ENCODE peak calls at places on chromosomes 1 and 21, in eight cellular contexts. One of them, this sample, is unnamed. For H3K4me1, the result is how much of the 10 kb centered on the place peaks cover.

GRCh38 chr1:218468707-218469106 is 123.6 kb downstream of the TGFB2 start:
- DNase-seq in endodermal cell: no peak
- DNase-seq in NT2/D1: no peak
- DNase-seq in H9: no peak
- DNase-seq in IMR-90: no peak
- DNase-seq in keratinocyte: no peak
- DNase-seq in astrocyte: no peak
- DNase-seq in colonic mucosa: no peak
- DNase-seq in this sample: no peak

GRCh38 chr1:35505911-35506798 is 51.0 kb downstream of the KIAA0319L start:
- DNase-seq in colonic mucosa: no peak
- DNase-seq in keratinocyte: no peak
- DNase-seq in IMR-90: peak
- DNase-seq in endodermal cell: no peak
- DNase-seq in H9: no peak
- DNase-seq in NT2/D1: no peak
- DNase-seq in astrocyte: peak
- DNase-seq in this sample: peak

GRCh38 chr1:244837597-244838258 is 2.3 kb downstream of the COX20 start:
- DNase-seq in IMR-90: no peak
- DNase-seq in colonic mucosa: no peak
- DNase-seq in astrocyte: no peak
- DNase-seq in H9: no peak
- DNase-seq in NT2/D1: no peak
- DNase-seq in keratinocyte: no peak
- DNase-seq in endodermal cell: no peak
- DNase-seq in this sample: no peak

GRCh38 chr1:165476776-165477175 is 31.9 kb upstream of the RXRG start:
- DNase-seq in endodermal cell: no peak
- DNase-seq in IMR-90: no peak
- DNase-seq in keratinocyte: no peak
- DNase-seq in astrocyte: no peak
- DNase-seq in colonic mucosa: no peak
- DNase-seq in NT2/D1: no peak
- DNase-seq in H9: no peak
- DNase-seq in this sample: no peak

GRCh38 chr1:1293258-1293617 is 13.0 kb downstream of the SCNN1D start:
- DNase-seq in astrocyte: no peak
- DNase-seq in endodermal cell: no peak
- DNase-seq in colonic mucosa: no peak
- DNase-seq in H9: no peak
- DNase-seq in keratinocyte: no peak
- DNase-seq in NT2/D1: no peak
- DNase-seq in IMR-90: no peak
- DNase-seq in this sample: no peak

GRCh38 chr1:5597991-5598823 is 394.0 kb downstream of the NPHP4 start:
- DNase-seq in NT2/D1: no peak
- DNase-seq in keratinocyte: no peak
- DNase-seq in astrocyte: no peak
- DNase-seq in IMR-90: no peak
- DNase-seq in H9: peak
- DNase-seq in colonic mucosa: peak
- DNase-seq in endodermal cell: peak
- DNase-seq in this sample: no peak

GRCh38 chr1:234584926-234585325 is 25.1 kb downstream of the IRF2BP2 start:
- DNase-seq in H9: no peak
- DNase-seq in colonic mucosa: no peak
- DNase-seq in IMR-90: no peak
- DNase-seq in endodermal cell: no peak
- DNase-seq in NT2/D1: no peak
- DNase-seq in keratinocyte: no peak
- DNase-seq in astrocyte: peak
- DNase-seq in this sample: no peak

GRCh38 chr1:38284953-38285352 is 238.4 kb upstream of the POU3F1 start:
- DNase-seq in astrocyte: no peak
- DNase-seq in NT2/D1: no peak
- DNase-seq in colonic mucosa: no peak
- DNase-seq in keratinocyte: no peak
- DNase-seq in endodermal cell: peak
- DNase-seq in IMR-90: no peak
- DNase-seq in H9: no peak
- DNase-seq in this sample: no peak

GRCh38 chr1:53763911-53764310 is 24.9 kb upstream of the GLIS1 start:
- DNase-seq in IMR-90: no peak
- DNase-seq in astrocyte: no peak
- DNase-seq in colonic mucosa: no peak
- DNase-seq in endodermal cell: no peak
- DNase-seq in keratinocyte: no peak
- DNase-seq in H9: no peak
- DNase-seq in NT2/D1: no peak
- DNase-seq in this sample: no peak

GRCh38 chr21:37636152-37636860 is 269.7 kb downstream of the DYRK1A start:
- DNase-seq in NT2/D1: no peak
- DNase-seq in endodermal cell: no peak
- DNase-seq in keratinocyte: no peak
- DNase-seq in astrocyte: peak
- DNase-seq in IMR-90: peak
- DNase-seq in H9: no peak
- DNase-seq in colonic mucosa: no peak
- DNase-seq in this sample: peak

GRCh38 chr1:161225178-161225533 is 704 bp upstream of the TOMM40L start:
- DNase-seq in H9: no peak
- DNase-seq in keratinocyte: no peak
- DNase-seq in endodermal cell: no peak
- DNase-seq in colonic mucosa: no peak
- DNase-seq in NT2/D1: no peak
- DNase-seq in astrocyte: no peak
- DNase-seq in IMR-90: no peak
- DNase-seq in this sample: no peak

GRCh38 chr1:59005491-59006308 is 221.9 kb upstream of the JUN start:
- DNase-seq in endodermal cell: peak
- DNase-seq in keratinocyte: no peak
- DNase-seq in astrocyte: no peak
- DNase-seq in H9: peak
- DNase-seq in NT2/D1: no peak
- DNase-seq in IMR-90: no peak
- DNase-seq in colonic mucosa: no peak
- DNase-seq in this sample: no peak

GRCh38 chr1:85134583-85135455 is 66.0 kb downstream of the SYDE2 start:
- DNase-seq in astrocyte: no peak
- DNase-seq in NT2/D1: no peak
- DNase-seq in H9: no peak
- DNase-seq in colonic mucosa: peak
- DNase-seq in keratinocyte: no peak
- DNase-seq in endodermal cell: no peak
- DNase-seq in IMR-90: peak
- DNase-seq in this sample: peak

GRCh38 chr1:184940226-184940625 is 34.1 kb downstream of the NIBAN1 start:
- DNase-seq in endodermal cell: no peak
- DNase-seq in IMR-90: peak
- DNase-seq in H9: no peak
- DNase-seq in colonic mucosa: no peak
- DNase-seq in NT2/D1: no peak
- DNase-seq in keratinocyte: no peak
- DNase-seq in astrocyte: peak
- DNase-seq in this sample: peak

GRCh38 chr1:55869050-55869449 is 653.9 kb upstream of the USP24 start:
- DNase-seq in keratinocyte: no peak
- DNase-seq in endodermal cell: no peak
- DNase-seq in H9: no peak
- DNase-seq in NT2/D1: no peak
- DNase-seq in colonic mucosa: no peak
- DNase-seq in IMR-90: no peak
- DNase-seq in astrocyte: peak
- DNase-seq in this sample: peak

GRCh38 chr21:16551101-16551695 is 821.4 kb downstream of the USP25 start:
- DNase-seq in IMR-90: no peak
- DNase-seq in keratinocyte: no peak
- DNase-seq in H9: no peak
- DNase-seq in astrocyte: no peak
- DNase-seq in endodermal cell: no peak
- DNase-seq in colonic mucosa: no peak
- DNase-seq in NT2/D1: peak
- DNase-seq in this sample: no peak

GRCh38 chr1:101250219-101250618 is 13.4 kb downstream of the S1PR1 start:
- DNase-seq in NT2/D1: no peak
- DNase-seq in IMR-90: no peak
- DNase-seq in keratinocyte: no peak
- DNase-seq in H9: no peak
- DNase-seq in astrocyte: no peak
- DNase-seq in colonic mucosa: no peak
- DNase-seq in endodermal cell: no peak
- DNase-seq in this sample: no peak

DNA sequence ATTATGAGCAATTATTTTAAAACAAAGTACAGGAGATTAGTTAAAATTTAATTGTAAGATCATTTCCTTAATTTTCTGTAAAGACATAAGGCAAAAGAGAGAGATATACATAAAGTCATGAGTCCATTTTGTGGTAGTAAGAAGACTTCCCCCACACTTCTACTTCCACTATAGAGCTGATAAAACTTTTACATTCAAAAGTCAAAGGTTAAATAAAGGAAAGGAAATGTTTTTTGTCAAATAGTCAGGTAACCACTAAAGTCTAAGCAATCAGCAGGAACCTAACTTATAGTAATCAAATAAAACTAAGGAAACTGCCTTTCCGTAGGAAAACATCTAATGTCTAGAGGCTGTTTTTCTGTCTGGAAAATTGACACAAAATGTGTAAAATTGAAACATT is 110.9 kb downstream of the DENND1B start:
- DNase-seq in NT2/D1: no peak
- DNase-seq in IMR-90: no peak
- DNase-seq in astrocyte: no peak
- DNase-seq in H9: no peak
- DNase-seq in colonic mucosa: no peak
- DNase-seq in keratinocyte: no peak
- DNase-seq in endodermal cell: no peak
- DNase-seq in this sample: no peak
- H3K9ac ChIP-seq in NT2/D1: no peak
- H3K9ac ChIP-seq in IMR-90: no peak
- H3K9ac ChIP-seq in astrocyte: no peak
- H3K9ac ChIP-seq in H9: no peak
- H3K9ac ChIP-seq in colonic mucosa: no peak
- H3K9ac ChIP-seq in keratinocyte: no peak
- H3K9ac ChIP-seq in endodermal cell: no peak
- H3K9ac ChIP-seq in this sample: no peak

GRCh38 chr1:8374812-8375211 is 56.9 kb downstream of the SLC45A1 start:
- DNase-seq in endodermal cell: peak
- DNase-seq in IMR-90: peak
- DNase-seq in colonic mucosa: peak
- DNase-seq in NT2/D1: no peak
- DNase-seq in astrocyte: no peak
- DNase-seq in H9: peak
- DNase-seq in keratinocyte: no peak
- DNase-seq in this sample: peak
- H3K4me1 ChIP-seq in endodermal cell: under half
- H3K4me1 ChIP-seq in IMR-90: half or more
- H3K4me1 ChIP-seq in colonic mucosa: under half
- H3K4me1 ChIP-seq in NT2/D1: under half
- H3K4me1 ChIP-seq in astrocyte: under half
- H3K4me1 ChIP-seq in H9: under half
- H3K4me1 ChIP-seq in keratinocyte: under half
- H3K4me1 ChIP-seq in this sample: half or more

DNA sequence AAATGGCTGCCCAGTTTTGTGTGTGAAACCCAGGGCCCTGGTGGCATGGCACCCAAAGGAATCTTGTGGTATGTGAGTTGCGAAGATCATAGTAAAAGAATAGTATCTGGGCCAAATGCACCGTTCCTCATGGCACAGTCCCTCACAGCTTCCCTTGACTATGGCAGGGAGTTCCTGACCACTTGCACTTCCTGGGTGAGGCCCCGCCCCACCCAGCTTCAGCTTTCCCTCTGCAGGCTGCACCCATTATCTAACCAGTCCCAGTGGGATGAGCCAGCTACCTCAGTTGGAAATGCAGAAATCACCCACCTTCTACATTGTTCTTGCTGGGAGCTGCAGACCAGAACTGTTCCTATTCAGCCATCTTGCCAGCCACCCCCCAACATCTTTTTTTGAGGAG is 63.0 kb downstream of the SLC5A9 start:
- DNase-seq in keratinocyte: no peak
- DNase-seq in astrocyte: no peak
- DNase-seq in NT2/D1: no peak
- DNase-seq in colonic mucosa: no peak
- DNase-seq in H9: no peak
- DNase-seq in endodermal cell: no peak
- DNase-seq in IMR-90: no peak
- DNase-seq in this sample: no peak
- H3K9ac ChIP-seq in keratinocyte: no peak
- H3K9ac ChIP-seq in astrocyte: no peak
- H3K9ac ChIP-seq in NT2/D1: no peak
- H3K9ac ChIP-seq in colonic mucosa: no peak
- H3K9ac ChIP-seq in H9: no peak
- H3K9ac ChIP-seq in endodermal cell: no peak
- H3K9ac ChIP-seq in IMR-90: no peak
- H3K9ac ChIP-seq in this sample: no peak

GRCh38 chr1:198295186-198295585 is 138.4 kb downstream of the NEK7 start:
- DNase-seq in colonic mucosa: no peak
- DNase-seq in H9: no peak
- DNase-seq in NT2/D1: no peak
- DNase-seq in astrocyte: no peak
- DNase-seq in IMR-90: no peak
- DNase-seq in endodermal cell: no peak
- DNase-seq in keratinocyte: no peak
- DNase-seq in this sample: no peak
- H3K4me1 ChIP-seq in colonic mucosa: under half
- H3K4me1 ChIP-seq in H9: under half
- H3K4me1 ChIP-seq in NT2/D1: under half
- H3K4me1 ChIP-seq in astrocyte: under half
- H3K4me1 ChIP-seq in IMR-90: under half
- H3K4me1 ChIP-seq in endodermal cell: under half
- H3K4me1 ChIP-seq in keratinocyte: under half
- H3K4me1 ChIP-seq in this sample: under half

This sample was measured in adipocyte.